ENCODE peak calls at places on chromosomes 3 and 15, in four cellular contexts. E is mesendoderm, S is IMR-90, V is H1. A is an unnamed sample.

GRCh38 chr15:74402873-74403589 is 30.7 kb downstream of the SEMA7A start:
- DNase-seq in E (no peak), S (no peak), V (no peak), A (no peak)

GRCh38 chr15:69071265-69071664 is 56.8 kb downstream of the NOX5 start:
- DNase-seq in E (no peak), S (no peak), V (no peak), A (no peak)

GRCh38 chr3:164537485-164537884 is 540.8 kb downstream of the SI start:
- DNase-seq in E (no peak), S (no peak), V (no peak), A (no peak)

GRCh38 chr15:96333194-96334016 is 2.9 kb downstream of the NR2F2 start:
- DNase-seq in E (peak; percentile 82), S (no peak), V (peak; percentile 80), A (peak; percentile 68)

GRCh38 chr3:184733181-184733580 is 21.3 kb upstream of the MAGEF1 start:
- DNase-seq in E (no peak), S (no peak), V (peak; percentile 17), A (no peak)

GRCh38 chr15:89090791-89091666 is 2.8 kb downstream of the ABHD2 start:
- DNase-seq in E (no peak), S (peak; percentile 85), V (no peak), A (no peak)

GRCh38 chr3:13082677-13083076 is 9.4 kb upstream of the IQSEC1 start:
- DNase-seq in E (no peak), S (no peak), V (no peak), A (no peak)

GRCh38 chr3:134054881-134055280 is 25.2 kb upstream of the SLCO2A1 start:
- DNase-seq in E (no peak), S (no peak), V (no peak), A (no peak)

GRCh38 chr3:93910085-93910484 is 63.6 kb downstream of the PROS1 start:
- DNase-seq in E (no peak), S (no peak), V (no peak), A (no peak)

GRCh38 chr3:55091381-55092225 is 163.7 kb upstream of the LRTM1 start:
- DNase-seq in E (no peak), S (peak; percentile 72), V (no peak), A (no peak)

GRCh38 chr3:51544011-51544775 is 5.7 kb downstream of the RAD54L2 start:
- DNase-seq in E (peak; percentile 88), S (no peak), V (no peak), A (no peak)

GRCh38 chr3:23004971-23005370 is 198.2 kb upstream of the UBE2E2 start:
- DNase-seq in E (no peak), S (peak; percentile 89), V (no peak), A (no peak)

GRCh38 chr15:31077981-31078380 is 23.5 kb downstream of the TRPM1 start:
- DNase-seq in E (no peak), S (no peak), V (no peak), A (no peak)

GRCh38 chr3:66299893-66300292 is 79.1 kb downstream of the SLC25A26 start:
- DNase-seq in E (no peak), S (no peak), V (no peak), A (no peak)

GRCh38 chr3:185677146-185677829 is 91.2 kb downstream of the SENP2 start:
- DNase-seq in E (peak; percentile 89), S (peak; percentile 77), V (no peak), A (no peak)

GRCh38 chr15:101404245-101404644 is 85.3 kb downstream of the PCSK6 start:
- DNase-seq in E (no peak), S (no peak), V (no peak), A (no peak)

GRCh38 chr15:40933520-40933904 is 4.4 kb downstream of the DLL4 start:
- DNase-seq in E (no peak), S (no peak), V (no peak), A (no peak)

GRCh38 chr3:172607305-172608121 is 84.3 kb upstream of the TNFSF10 start:
- DNase-seq in E (peak; percentile 93), S (peak; percentile 92), V (no peak), A (peak; percentile 41)

GRCh38 chr3:22269827-22270226 is 518.8 kb upstream of the ZNF385D start:
- DNase-seq in E (no peak), S (no peak), V (no peak), A (no peak)

GRCh38 chr3:42376397-42376798 is 34.0 kb downstream of the LYZL4 start:
- DNase-seq in E (no peak), S (peak; percentile 72), V (no peak), A (no peak)

GRCh38 chr15:68442041-68442440 is 10.1 kb upstream of the ITGA11 start:
- DNase-seq in E (no peak), S (peak; percentile 45), V (peak; percentile 11), A (peak; percentile 13)

GRCh38 chr3:156792945-156793344 is 33.2 kb upstream of the LEKR1 start:
- DNase-seq in E (peak; percentile 10), S (no peak), V (no peak), A (no peak)

GRCh38 chr15:84956199-84956598 is 25.5 kb upstream of the PDE8A start:
- DNase-seq in E (no peak), S (no peak), V (no peak), A (no peak)

GRCh38 chr3:197186887-197187588 is 111.4 kb downstream of the DLG1 start:
- DNase-seq in E (peak; percentile 73), S (peak; percentile 66), V (no peak), A (no peak)

GRCh38 chr15:70501121-70501727 is 262.1 kb downstream of the UACA start:
- DNase-seq in E (no peak), S (no peak), V (no peak), A (no peak)

GRCh38 chr3:18300916-18301315 is 124.2 kb downstream of the SATB1 start:
- DNase-seq in E (no peak), S (no peak), V (no peak), A (no peak)

GRCh38 chr3:85162905-85163304 is 204.1 kb downstream of the CADM2 start:
- DNase-seq in E (no peak), S (no peak), V (no peak), A (no peak)

GRCh38 chr3:73213906-73214305 is 152.4 kb downstream of the EBLN2 start:
- DNase-seq in E (no peak), S (no peak), V (no peak), A (no peak)

GRCh38 chr3:49378249-49378899 is 20.2 kb upstream of the GPX1 start:
- DNase-seq in E (peak; percentile 47), S (peak; percentile 37), V (no peak), A (no peak)

GRCh38 chr15:74406992-74407705 is 26.6 kb downstream of the SEMA7A start:
- DNase-seq in E (peak; percentile 70), S (peak; percentile 93), V (no peak), A (no peak)

GRCh38 chr3:88141458-88142083 is 8.2 kb upstream of the C3orf38 start:
- DNase-seq in E (no peak), S (peak; percentile 77), V (no peak), A (no peak)

DNA sequence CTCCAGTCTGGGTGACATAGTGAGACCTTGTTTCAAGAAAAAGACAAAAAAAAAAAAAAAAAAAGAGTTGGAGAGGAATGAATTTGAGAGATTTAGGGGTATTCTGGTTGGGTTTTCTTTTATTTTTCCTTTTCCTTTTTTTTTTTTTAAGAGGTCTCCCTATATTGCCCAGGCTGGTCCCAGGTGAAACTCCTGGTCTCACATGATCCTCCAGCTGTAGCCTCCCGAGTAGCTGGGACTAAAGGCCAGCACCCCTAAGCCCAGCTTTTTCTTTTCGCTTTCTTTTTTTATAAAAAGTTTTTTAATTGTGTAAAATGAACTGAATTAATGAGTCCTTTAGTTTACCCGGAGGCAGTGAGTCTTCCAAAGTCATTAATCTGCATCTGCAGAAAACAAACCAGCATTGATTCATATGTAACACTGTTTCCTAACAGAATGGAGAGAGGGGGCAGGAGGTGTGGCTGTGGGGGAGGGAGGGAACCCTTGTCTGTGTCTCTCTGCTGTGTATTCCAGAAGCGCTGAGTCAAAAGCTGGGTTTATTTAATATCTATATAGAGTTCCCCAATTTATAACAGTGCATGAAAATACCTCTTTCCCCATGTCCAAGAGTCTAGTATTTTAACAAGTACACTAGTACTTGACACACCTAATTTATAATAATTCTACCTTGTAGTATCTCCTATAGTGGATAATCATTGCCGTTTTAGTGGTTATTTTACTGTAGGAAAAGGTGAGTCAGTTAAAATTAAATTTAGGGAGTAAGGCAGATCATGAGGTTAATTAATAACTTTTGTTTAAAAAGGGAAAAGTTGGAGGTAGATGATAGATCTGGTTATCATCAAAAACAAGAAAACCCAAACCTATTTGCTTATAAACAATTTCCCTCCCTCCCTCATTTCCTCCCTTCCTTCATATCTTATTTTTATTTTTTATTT is 2.6 kb upstream of the DPPA4 start:
- DNase-seq in E (peak; percentile 67), S (no peak), V (no peak), A (peak; percentile 55)
- H3K23ac ChIP-seq in E (no peak overlapping the region), S (no peak overlapping the region), V (no peak overlapping the region), A (no peak overlapping the region)

GRCh38 chr3:98692787-98693473 is 70.2 kb upstream of the ST3GAL6 start:
- DNase-seq in E (no peak), S (no peak), V (no peak), A (no peak)
- H3K56ac ChIP-seq in E (no peak overlapping the region), S (no peak overlapping the region), V (no peak overlapping the region), A (no peak overlapping the region)

GRCh38 chr3:39107874-39108308 is 411 bp downstream of the TTC21A start:
- DNase-seq in E (no peak), S (peak; percentile 23), V (no peak), A (no peak)

GRCh38 chr3:39104961-39105686 is 2.3 kb downstream of the GORASP1 start:
- DNase-seq in E (no peak), S (no peak), V (no peak), A (no peak)

GRCh38 chr3:39107056-39107873 is at the start of the genes GORASP1 and TTC21A:
- DNase-seq in E (peak; percentile 95), S (peak; percentile 85), V (peak; percentile 86), A (peak; percentile 85)

GRCh38 chr3:39105687-39106063 is 1.8 kb downstream of the GORASP1 start:
- DNase-seq in E (no peak), S (no peak), V (no peak), A (no peak)

DNA sequence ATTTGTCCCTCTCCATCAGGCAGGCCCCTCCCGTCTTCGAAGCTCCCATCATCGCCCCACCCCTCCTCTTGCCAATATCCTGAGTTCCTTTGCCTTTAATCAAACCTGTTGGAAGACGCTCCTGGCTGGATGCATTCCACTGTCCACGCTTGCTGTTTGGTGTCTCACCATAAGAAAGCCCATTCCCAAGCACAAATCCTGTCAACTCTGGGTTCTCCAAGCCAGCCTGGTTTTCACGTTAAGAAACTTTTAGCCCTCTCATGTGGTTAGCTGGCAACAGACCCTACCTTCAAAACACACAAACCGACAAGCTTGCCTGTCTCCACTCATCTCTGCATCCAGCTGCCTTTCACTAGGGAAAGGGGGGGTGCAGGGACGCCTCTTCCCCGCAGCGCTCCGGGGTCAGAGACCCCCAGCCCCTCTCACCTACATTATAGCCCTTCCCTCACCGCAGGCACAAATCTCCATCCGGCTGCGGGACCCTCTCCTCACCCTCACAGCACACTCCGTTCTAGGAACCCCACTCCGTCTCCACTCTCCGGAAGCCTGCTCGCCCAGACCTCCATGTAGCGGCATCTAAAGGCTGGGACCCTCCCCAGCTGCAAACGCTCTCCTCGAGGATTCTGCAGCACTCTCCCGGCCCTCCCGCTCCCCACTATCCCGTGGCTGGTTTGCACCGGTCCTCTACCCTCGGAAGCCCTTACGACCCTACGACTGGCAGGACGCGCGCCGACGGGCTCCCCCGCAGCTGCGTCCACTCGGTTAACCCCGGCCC is 959 bp downstream of the GORASP1 start:
- DNase-seq in E (peak; percentile 67), S (peak; percentile 57), V (no peak), A (peak; percentile 41)
- H3K23ac ChIP-seq in E (peak overlapping the region; percentile 7), S (peak overlapping the region; percentile 85), V (no peak overlapping the region), A (no peak overlapping the region)

DNA sequence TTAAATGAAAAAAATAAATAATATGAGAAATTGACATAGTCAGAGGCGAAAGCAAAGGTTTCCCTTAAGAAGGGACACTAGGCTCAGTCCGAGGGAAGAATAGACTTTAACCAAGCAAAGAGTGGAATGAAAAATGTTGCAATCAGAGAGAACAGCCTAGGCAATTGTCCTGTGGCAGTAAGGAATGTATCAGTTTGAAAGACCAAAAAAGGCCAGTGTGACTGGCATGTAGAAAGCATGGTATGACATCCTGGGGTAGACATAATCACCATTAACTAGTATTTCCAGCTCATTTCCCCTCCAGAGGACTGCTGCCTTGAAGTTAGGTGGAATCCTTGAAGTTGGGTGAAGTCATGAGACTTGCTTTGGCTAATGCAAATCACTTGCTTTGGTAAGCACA is 14.8 kb upstream of the PIK3CB start:
- DNase-seq in E (peak; percentile 53), S (no peak), V (no peak), A (no peak)
- H3K56ac ChIP-seq in E (no peak overlapping the region), S (no peak overlapping the region), V (no peak overlapping the region), A (no peak overlapping the region)